ENCODE peak calls at places on chromosomes 12 and 14, in nine cellular contexts. Q is lower leg skin, G is heart right ventricle, U is endodermal cell, H is glutamatergic neuron, T is mucosa of descending colon, V is nephron progenitor cell, O is A549, E is fibroblast of the aortic adventitia. K is an unnamed sample.

GRCh38 chr14:59688224-59689170 is 111.9 kb upstream of the CCDC175 start:
- DNase-seq in U (peak), T (peak), Q (no peak), H (peak), E (peak), O (peak), V (peak), G (peak), K (peak)

GRCh38 chr12:21073822-21074460 is 57.1 kb upstream of the SLCO1B1 start:
- DNase-seq in Q (no peak), E (peak), V (no peak), T (no peak), H (no peak), G (no peak), U (peak), O (peak), K (peak)

GRCh38 chr12:119669744-119670472 is 2.0 kb downstream of the PRKAB1 start:
- DNase-seq in O (no peak), U (no peak), T (peak), V (no peak), G (no peak), E (no peak), Q (no peak), H (no peak), K (no peak)

GRCh38 chr12:43655586-43655985 is 103.0 kb downstream of the PUS7L start:
- DNase-seq in T (no peak), U (no peak), H (no peak), O (no peak), E (peak), Q (no peak), V (no peak), G (no peak), K (peak)

GRCh38 chr12:53427905-53428594 is 4.4 kb downstream of the AMHR2 start:
- DNase-seq in V (no peak), Q (no peak), U (no peak), O (peak), T (no peak), G (no peak), E (peak), H (no peak), K (peak)

GRCh38 chr14:70907996-70908917 is 998 bp downstream of the PCNX1 start:
- DNase-seq in E (peak), U (peak), O (peak), H (peak), V (peak), Q (peak), G (peak), T (peak), K (peak)

GRCh38 chr12:115185529-115185928 is 501.6 kb upstream of the TBX3 start:
- DNase-seq in H (no peak), U (no peak), O (no peak), Q (no peak), E (peak), G (peak), T (no peak), V (no peak), K (no peak)

GRCh38 chr12:11719678-11720099 is 70.2 kb downstream of the ETV6 start:
- DNase-seq in H (no peak), Q (no peak), E (peak), O (no peak), U (peak), V (no peak), G (peak), T (no peak), K (peak)

GRCh38 chr12:33560653-33561208 is 121.1 kb upstream of the SYT10 start:
- DNase-seq in E (no peak), Q (no peak), G (no peak), U (peak), T (no peak), O (no peak), V (no peak), H (no peak), K (no peak)

GRCh38 chr14:28754209-28754985 is 12.2 kb upstream of the FOXG1 start:
- DNase-seq in Q (no peak), E (peak), G (peak), O (peak), U (peak), H (no peak), T (no peak), V (peak), K (peak)

GRCh38 chr14:28755930-28756895 is 10.4 kb upstream of the FOXG1 start:
- DNase-seq in O (no peak), U (peak), V (no peak), E (no peak), Q (no peak), H (no peak), G (no peak), T (no peak), K (no peak)

GRCh38 chr14:28755198-28755794 is 11.3 kb upstream of the FOXG1 start:
- DNase-seq in V (no peak), U (no peak), Q (no peak), E (no peak), H (no peak), O (no peak), G (no peak), T (no peak), K (no peak)

GRCh38 chr14:28746247-28746646 is 20.3 kb upstream of the FOXG1 start:
- DNase-seq in O (no peak), U (no peak), G (no peak), V (no peak), T (no peak), E (no peak), Q (no peak), H (no peak), K (no peak)

GRCh38 chr14:28751467-28752058 is 15.0 kb upstream of the FOXG1 start:
- DNase-seq in E (peak), O (peak), U (peak), G (no peak), H (peak), T (no peak), V (peak), Q (no peak), K (peak)
- TF ChIP-seq CTCF in E (peak), O (peak), U (peak), G (peak), H (peak), T (peak), V (peak), Q (no peak), K (peak)

GRCh38 chr12:85971800-85972199 is 97.7 kb downstream of the NTS start:
- DNase-seq in H (no peak), T (no peak), U (no peak), Q (no peak), G (no peak), O (no peak), E (peak), V (no peak), K (no peak)
- TF ChIP-seq CTCF in H (no peak), T (no peak), U (peak), Q (no peak), G (no peak), O (peak), E (peak), V (no peak), K (peak)

GRCh38 chr12:83015390-83016225 is 328.9 kb downstream of the TMTC2 start:
- DNase-seq in U (no peak), T (no peak), G (no peak), H (no peak), Q (no peak), O (no peak), E (no peak), V (no peak), K (peak)
- TF ChIP-seq CTCF in U (no peak), T (no peak), G (no peak), H (no peak), Q (no peak), O (no peak), E (no peak), V (no peak), K (no peak)

GRCh38 chr12:122126713-122127597 is 47.1 kb downstream of the IL31 start:
- DNase-seq in V (no peak), E (peak), G (no peak), H (no peak), U (peak), T (no peak), Q (no peak), O (peak), K (no peak)
- TF ChIP-seq CTCF in V (no peak), E (peak), G (peak), H (no peak), U (peak), T (no peak), Q (no peak), O (peak), K (no peak)

GRCh38 chr12:106032141-106032925 is 106.4 kb downstream of the NUAK1 start:
- DNase-seq in U (no peak), G (no peak), T (no peak), Q (no peak), H (no peak), V (no peak), O (peak), E (peak), K (no peak)
- TF ChIP-seq CTCF in U (peak), G (peak), T (no peak), Q (no peak), H (no peak), V (no peak), O (peak), E (no peak), K (peak)

GRCh38 chr12:56894698-56895368 is 39.4 kb downstream of the SDR9C7 start:
- DNase-seq in U (no peak), V (no peak), O (no peak), G (no peak), Q (no peak), E (no peak), H (no peak), T (no peak), K (no peak)

GRCh38 chr12:56898938-56899337 is 35.3 kb downstream of the SDR9C7 start:
- DNase-seq in O (no peak), G (no peak), U (no peak), V (no peak), T (no peak), H (no peak), Q (no peak), E (peak), K (no peak)

GRCh38 chr12:56897844-56898341 is 36.3 kb downstream of the SDR9C7 start:
- DNase-seq in V (no peak), O (no peak), Q (no peak), U (no peak), E (peak), T (no peak), H (no peak), G (no peak), K (no peak)

GRCh38 chr12:56900583-56900982 is 33.6 kb downstream of the SDR9C7 start:
- DNase-seq in H (no peak), U (no peak), G (no peak), E (peak), T (no peak), V (no peak), Q (no peak), O (peak), K (no peak)

DNA sequence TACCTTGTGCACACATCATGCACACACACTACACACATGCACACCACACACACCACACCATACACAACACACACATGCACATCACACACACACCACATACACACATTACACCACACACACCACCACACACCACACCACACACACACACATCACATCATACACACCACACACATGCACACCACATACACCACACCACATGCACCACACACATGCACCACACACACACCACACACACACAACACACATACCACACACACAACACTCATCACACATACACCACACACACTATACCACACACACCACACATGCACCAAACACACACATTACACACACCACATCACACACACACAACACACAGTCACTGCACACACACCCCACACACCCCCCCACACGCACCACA is 38.1 kb downstream of the SDR9C7 start:
- DNase-seq in G (no peak), E (no peak), Q (no peak), H (no peak), O (no peak), V (no peak), T (no peak), U (no peak), K (no peak)
- TF ChIP-seq CTCF in G (no peak), E (no peak), Q (no peak), H (no peak), O (no peak), V (no peak), T (no peak), U (no peak), K (no peak)

GRCh38 chr12:125455556-125455955 is 390.3 kb downstream of the AACS start:
- DNase-seq in E (no peak), U (peak), T (no peak), Q (no peak), G (no peak), V (no peak), H (no peak), O (no peak), K (no peak)
- TF ChIP-seq CTCF in E (no peak), U (peak), T (no peak), Q (no peak), G (no peak), V (peak), H (peak), O (no peak), K (no peak)